ENCODE peak calls at places on chromosomes 3 and 15, in five cellular contexts. S, J, V, L and X are unnamed samples.
A peak's percentile ranks its signal among the peaks of the same experiment; 100 is the strongest.

GRCh38 chr3:109683746-109684145 is 346.4 kb upstream of the DPPA4 start:
- DNase-seq in V (no peak), J (peak; percentile 24), L (no peak), S (no peak), X (peak; percentile 21)

GRCh38 chr15:37483779-37484178 is 383.4 kb upstream of the MEIS2 start:
- DNase-seq in V (no peak), S (no peak), J (no peak), L (no peak), X (no peak)

GRCh38 chr15:69802432-69802831 is 295.3 kb downstream of the TLE3 start:
- DNase-seq in L (no peak), J (no peak), V (no peak), S (no peak), X (no peak)

GRCh38 chr15:87477056-87477455 is 779.5 kb downstream of the NTRK3 start:
- DNase-seq in V (no peak), S (no peak), J (no peak), L (no peak), X (no peak)

GRCh38 chr3:98038241-98038640 is 3.1 kb upstream of the GABRR3 start:
- DNase-seq in S (no peak), V (no peak), L (no peak), J (peak; percentile 75), X (no peak)

GRCh38 chr15:78907577-78907976 is 34.9 kb downstream of the MORF4L1 start:
- DNase-seq in L (peak; percentile 24), J (no peak), S (no peak), V (no peak), X (peak; percentile 40)

GRCh38 chr3:149539491-149539890 is 65.0 kb downstream of the TM4SF4 start:
- DNase-seq in S (no peak), J (no peak), V (no peak), L (no peak), X (no peak)

GRCh38 chr3:42376397-42376798 is 34.0 kb downstream of the LYZL4 start:
- DNase-seq in L (no peak), J (peak; percentile 95), S (peak; percentile 89), V (peak; percentile 92), X (peak; percentile 75)

GRCh38 chr3:11508346-11509174 is 135.2 kb downstream of the VGLL4 start:
- DNase-seq in J (no peak), L (no peak), V (no peak), S (no peak), X (no peak)

GRCh38 chr3:73188707-73189106 is 127.2 kb downstream of the EBLN2 start:
- DNase-seq in V (no peak), L (no peak), J (peak; percentile 6), S (no peak), X (no peak)

GRCh38 chr3:194091141-194091540 is 44.8 kb upstream of the HES1 start:
- DNase-seq in J (peak; percentile 79), S (peak; percentile 92), V (peak; percentile 88), L (no peak), X (peak; percentile 94)

GRCh38 chr3:169980055-169980454 is 13.4 kb downstream of the SEC62 start:
- DNase-seq in S (no peak), L (no peak), V (peak; percentile 24), J (peak; percentile 61), X (peak; percentile 64)

GRCh38 chr3:149977391-149977790 is 6.7 kb upstream of the PFN2 start:
- DNase-seq in J (no peak), S (no peak), L (no peak), V (peak; percentile 83), X (no peak)

GRCh38 chr15:41233367-41233771 is 2.3 kb downstream of the CHP1 start:
- DNase-seq in S (peak; percentile 27), J (peak; percentile 86), L (no peak), V (peak; percentile 74), X (peak; percentile 74)

GRCh38 chr15:46260937-46261336 is 626.1 kb downstream of the SQOR start:
- DNase-seq in L (no peak), J (no peak), V (no peak), S (peak; percentile 11), X (no peak)

GRCh38 chr15:68346986-68347385 is 69.4 kb downstream of the FEM1B start:
- DNase-seq in J (no peak), V (no peak), S (no peak), L (no peak), X (no peak)

GRCh38 chr15:94083467-94083991 is 147.8 kb upstream of the MCTP2 start:
- DNase-seq in J (peak; percentile 94), S (peak; percentile 74), V (peak; percentile 89), L (no peak), X (peak; percentile 5)

GRCh38 chr3:175655366-175655765 is 796.2 kb downstream of the NAALADL2 start:
- DNase-seq in V (no peak), L (no peak), J (no peak), S (no peak), X (no peak)

GRCh38 chr3:16817201-16817600 is 67.6 kb upstream of the PLCL2 start:
- DNase-seq in L (no peak), V (no peak), J (peak; percentile 52), S (no peak), X (no peak)

GRCh38 chr3:70738310-70738681 is 425.9 kb upstream of the MDFIC2 start:
- DNase-seq in J (no peak), V (no peak), S (no peak), L (no peak), X (no peak)

GRCh38 chr3:52498134-52499054 is 3.3 kb downstream of the STAB1 start:
- DNase-seq in J (peak; percentile 94), V (peak; percentile 85), S (peak; percentile 27), L (no peak), X (peak; percentile 54)

GRCh38 chr3:53056442-53056841 is 10.6 kb upstream of the SFMBT1 start:
- DNase-seq in S (peak; percentile 48), L (no peak), V (peak; percentile 7), J (no peak), X (peak; percentile 57)